ENCODE peak calls at places on chromosome 9, in five cellular contexts. P, Y, Q, S and G are unnamed samples.

GRCh38 chr9:126536836-126537465 is 76.8 kb upstream of the LMX1B start:
- DNase-seq in P (no peak), S (no peak), Q (no peak), Y (peak), G (no peak)

GRCh38 chr9:93093081-93093448 is 3.0 kb upstream of the CARD19 start:
- DNase-seq in P (no peak), Q (peak), Y (no peak), S (no peak), G (peak)

GRCh38 chr9:93223241-93224180 is 39.6 kb downstream of the WNK2 start:
- DNase-seq in Q (peak), Y (no peak), S (peak), P (no peak), G (peak)

GRCh38 chr9:81032831-81033230 is 656.5 kb downstream of the TLE1 start:
- DNase-seq in Y (no peak), Q (no peak), S (peak), P (no peak), G (peak)

GRCh38 chr9:11992866-11993265 is 700.3 kb upstream of the TYRP1 start:
- DNase-seq in S (no peak), P (no peak), Y (no peak), Q (no peak), G (peak)

GRCh38 chr9:87685431-87685830 is 40.5 kb upstream of the CTSL start:
- DNase-seq in Q (no peak), Y (no peak), S (peak), P (peak), G (no peak)

GRCh38 chr9:100689635-100690034 is 111.8 kb downstream of the CAVIN4 start:
- DNase-seq in S (no peak), P (no peak), Y (no peak), Q (no peak), G (no peak)

GRCh38 chr9:126431112-126431742 is 104.6 kb downstream of the MVB12B start:
- DNase-seq in Q (no peak), P (no peak), Y (no peak), S (no peak), G (no peak)

GRCh38 chr9:131324736-131325679 is 35.5 kb downstream of the PLPP7 start:
- DNase-seq in S (no peak), Y (no peak), P (no peak), Q (no peak), G (no peak)

GRCh38 chr9:69028754-69029153 is 6.8 kb upstream of the FXN start:
- DNase-seq in Q (no peak), Y (no peak), S (no peak), P (no peak), G (no peak)

GRCh38 chr9:35771943-35772342 is 17.9 kb upstream of the MSMP start:
- DNase-seq in Y (no peak), Q (peak), S (peak), P (no peak), G (no peak)

GRCh38 chr9:684055-684949 is 157.2 kb upstream of the DMRT1 start:
- DNase-seq in Y (no peak), S (peak), P (no peak), Q (peak), G (peak)

GRCh38 chr9:32331240-32331639 is 53.2 kb upstream of the ACO1 start:
- DNase-seq in S (no peak), P (no peak), Y (no peak), Q (no peak), G (no peak)

GRCh38 chr9:38371495-38371894 is 21.0 kb upstream of the ALDH1B1 start:
- DNase-seq in Y (no peak), Q (peak), S (peak), P (no peak), G (peak)

GRCh38 chr9:134425401-134425800 is 99.1 kb downstream of the RXRA start:
- DNase-seq in S (no peak), Y (no peak), P (no peak), Q (no peak), G (no peak)

GRCh38 chr9:111691686-111692329 is 30.4 kb downstream of the GNG10 start:
- DNase-seq in P (no peak), Y (no peak), Q (peak), S (peak), G (peak)

GRCh38 chr9:83920469-83920941 is 727 bp downstream of the KIF27 start:
- DNase-seq in P (no peak), S (peak), Y (no peak), Q (peak), G (no peak)

GRCh38 chr9:104993291-104993963 is 65.5 kb upstream of the ABCA1 start:
- DNase-seq in Y (peak), Q (peak), P (peak), S (peak), G (peak)

GRCh38 chr9:69443178-69443577 is 118.2 kb downstream of the ENTREP1 start:
- DNase-seq in Q (no peak), S (no peak), Y (no peak), P (no peak), G (no peak)

GRCh38 chr9:124392855-124393460 is 22.3 kb downstream of the PSMB7 start:
- DNase-seq in S (peak), Q (no peak), P (no peak), Y (no peak), G (peak)

GRCh38 chr9:133160742-133161541 is 2.8 kb downstream of the GBGT1 start:
- DNase-seq in S (peak), Q (peak), Y (peak), P (peak), G (peak)

GRCh38 chr9:120392245-120392644 is 187.7 kb downstream of the CDK5RAP2 start:
- DNase-seq in Y (no peak), Q (no peak), P (no peak), S (no peak), G (no peak)

GRCh38 chr9:127779136-127779981 is 893 bp upstream of the SH2D3C start:
- DNase-seq in P (no peak), Q (no peak), Y (no peak), S (peak), G (no peak)

GRCh38 chr9:93159601-93160418 is 24.1 kb upstream of the WNK2 start:
- DNase-seq in S (peak), Q (peak), P (peak), Y (peak), G (peak)

GRCh38 chr9:69136781-69137180 is 37.3 kb upstream of the TJP2 start:
- DNase-seq in Q (no peak), Y (no peak), P (no peak), S (no peak), G (no peak)

GRCh38 chr9:126583134-126583760 is 30.5 kb upstream of the LMX1B start:
- DNase-seq in Q (no peak), Y (no peak), P (no peak), S (no peak), G (no peak)

GRCh38 chr9:23829580-23830458 is 3.8 kb upstream of the ELAVL2 start:
- DNase-seq in Q (peak), P (no peak), S (peak), Y (no peak), G (peak)

GRCh38 chr9:121463026-121463827 is 36.4 kb downstream of the GGTA1 start:
- DNase-seq in P (peak), Y (peak), S (peak), Q (peak), G (no peak)

GRCh38 chr9:4866239-4866969 is 73.7 kb downstream of the RCL1 start:
- DNase-seq in P (no peak), Y (no peak), S (no peak), Q (no peak), G (no peak)

GRCh38 chr9:36963356-36963755 is 70.7 kb downstream of the PAX5 start:
- DNase-seq in Y (no peak), P (no peak), Q (no peak), S (no peak), G (no peak)

GRCh38 chr9:70406446-70406862 is 8.0 kb downstream of the KLF9 start:
- DNase-seq in P (no peak), Y (no peak), S (peak), Q (no peak), G (peak)

GRCh38 chr9:96382839-96383164 is 709 bp downstream of the SLC35D2 start:
- DNase-seq in Q (no peak), Y (no peak), P (no peak), S (no peak), G (no peak)

GRCh38 chr9:112308576-112308975 is 24.8 kb downstream of the PTBP3 start:
- DNase-seq in S (no peak), Y (no peak), Q (peak), P (no peak), G (no peak)

GRCh38 chr9:27392451-27392850 is 95.5 kb upstream of the EQTN start:
- DNase-seq in Y (no peak), S (no peak), Q (no peak), P (no peak), G (no peak)

GRCh38 chr9:92406506-92406905 is 2.1 kb upstream of the OGN start:
- DNase-seq in S (no peak), Q (peak), P (peak), Y (peak), G (no peak)

GRCh38 chr9:110638381-110638954 is 30.1 kb upstream of the MUSK start:
- DNase-seq in Y (no peak), P (no peak), S (peak), Q (no peak), G (no peak)

GRCh38 chr9:75027187-75028107 is 646 bp downstream of the CARNMT1 start:
- DNase-seq in Q (peak), P (peak), Y (peak), S (peak), G (peak)

GRCh38 chr9:3736186-3736585 is 210.4 kb upstream of the RFX3 start:
- DNase-seq in Y (no peak), P (no peak), Q (peak), S (no peak), G (no peak)
- H3K4me3 ChIP-seq in Y (no peak), P (no peak), Q (no peak), S (no peak), G (no peak)

GRCh38 chr9:136823136-136824046 is 15.6 kb downstream of the RABL6 start:
- DNase-seq in Y (no peak), Q (no peak), P (no peak), S (no peak), G (no peak)

GRCh38 chr9:136820947-136821332 is 13.2 kb downstream of the RABL6 start:
- DNase-seq in Y (no peak), Q (no peak), S (peak), P (no peak), G (no peak)

GRCh38 chr9:136824496-136825225 is 16.9 kb downstream of the RABL6 start:
- DNase-seq in Q (no peak), P (no peak), S (no peak), Y (no peak), G (no peak)

GRCh38 chr9:136825295-136826187 is 16.7 kb upstream of the AJM1 start:
- DNase-seq in Y (no peak), P (no peak), Q (no peak), S (no peak), G (no peak)

DNA sequence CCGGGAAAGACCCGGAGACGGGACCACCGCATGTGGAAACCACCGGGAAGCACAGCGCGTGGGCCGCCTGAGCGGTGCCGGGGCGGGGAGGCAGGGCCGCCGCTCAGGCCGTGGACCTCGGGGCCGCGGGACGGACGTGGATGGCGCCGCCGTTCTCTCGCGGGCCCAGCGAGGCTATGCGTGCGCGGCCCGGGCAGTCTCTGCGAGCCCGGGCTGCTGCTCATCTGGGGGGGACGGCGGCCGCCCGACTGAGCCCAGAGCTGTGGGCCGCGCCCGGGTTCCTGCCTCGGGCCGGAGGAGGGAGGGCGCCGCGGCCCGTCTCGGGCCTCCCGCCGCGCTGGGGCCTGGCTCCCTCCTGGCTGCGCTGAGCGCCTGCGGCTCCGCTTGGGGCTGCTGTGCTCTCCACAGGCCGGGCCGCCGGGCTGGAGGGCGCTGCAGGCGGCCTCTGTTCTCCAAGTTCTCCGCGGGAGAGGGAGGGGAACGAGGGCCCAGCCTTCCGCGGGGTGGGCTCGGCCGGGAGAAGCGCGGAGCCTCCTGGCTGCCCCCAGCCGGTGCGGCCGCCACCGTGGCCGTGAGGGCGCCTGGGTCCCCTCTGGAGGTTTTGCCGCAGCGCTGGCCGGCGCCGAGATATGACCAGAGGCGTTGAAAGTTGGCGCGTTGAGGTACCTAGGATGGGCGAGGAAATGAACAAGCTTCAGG is 13.7 kb downstream of the RABL6 start:
- DNase-seq in Q (no peak), Y (no peak), S (peak), P (no peak), G (no peak)
- H3K4me3 ChIP-seq in Q (no peak), Y (peak), S (peak), P (no peak), G (no peak)

DNA sequence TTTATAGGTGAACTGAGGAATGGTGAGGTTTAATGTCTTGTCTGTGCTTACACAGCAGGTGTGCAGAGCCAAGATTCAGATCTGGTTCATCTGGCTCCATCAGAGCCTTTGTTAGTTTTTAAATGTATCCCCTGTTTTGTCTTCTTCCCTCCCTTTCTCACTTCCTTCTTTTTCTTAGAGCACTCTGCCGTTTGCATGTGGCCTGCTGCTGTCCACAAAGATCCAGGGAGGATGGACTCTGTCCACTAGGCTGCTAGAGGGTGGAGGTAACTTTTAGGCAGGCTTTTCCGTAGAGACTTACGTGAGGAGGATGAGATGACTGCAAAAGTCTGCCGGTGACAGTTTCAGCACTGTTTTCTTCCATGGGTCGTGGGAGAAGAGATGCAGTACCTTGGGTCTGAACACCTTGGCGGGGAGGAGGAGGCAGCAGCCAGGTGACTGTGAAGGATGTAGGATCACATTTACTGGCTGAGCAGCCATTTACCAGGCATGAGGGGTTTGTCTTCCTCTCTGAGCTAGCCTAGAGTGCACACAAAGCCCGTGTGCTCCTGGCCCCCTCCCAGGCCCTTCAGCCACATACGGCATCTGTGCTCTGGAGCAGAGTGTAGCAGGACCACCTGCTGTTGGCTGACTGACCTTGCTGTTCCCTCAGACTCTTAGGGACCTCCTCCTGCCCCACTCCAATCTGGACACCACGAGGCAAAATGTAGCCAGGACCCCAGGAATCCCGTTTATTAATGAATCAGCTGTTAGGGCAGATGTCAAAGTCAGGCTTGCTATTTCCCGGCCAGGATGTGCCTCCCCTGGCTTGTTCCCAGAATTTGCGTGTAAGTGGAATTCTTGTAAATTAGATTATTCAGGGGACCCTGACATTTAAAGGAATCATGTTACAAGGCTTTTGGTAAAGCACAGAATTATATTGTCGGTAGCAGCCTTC is 1.9 kb downstream of the NTMT1 start:
- DNase-seq in Y (no peak), S (no peak), P (no peak), Q (no peak), G (peak)
- H3K4me3 ChIP-seq in Y (peak), S (peak), P (no peak), Q (peak), G (peak)

GRCh38 chr9:78296893-78297671 is at the start of gene PSAT1:
- DNase-seq in P (peak), Q (peak), Y (peak), S (peak), G (peak)
- H3K4me3 ChIP-seq in P (peak), Q (peak), Y (peak), S (peak), G (peak)

GRCh38 chr9:106708147-106708838 is 154.7 kb upstream of the ZNF462 start:
- DNase-seq in Y (no peak), S (peak), P (no peak), Q (no peak), G (no peak)
- H3K4me3 ChIP-seq in Y (no peak), S (no peak), P (no peak), Q (no peak), G (no peak)